ENCODE peak calls at places on chromosomes 6 and 20, in eight cellular contexts. E is lower leg skin, D is AG04449, J is GM23338, I is GM12865, W is heart right ventricle, O is right cardiac atrium, Q is mesendoderm. Z is an unnamed sample.
A peak's percentile ranks its signal among the peaks of the same experiment; 100 is the strongest.

GRCh38 chr6:7787137-7787575 is 61.3 kb downstream of the BMP6 start:
- DNase-seq in E (no peak), D (peak; percentile 75), J (no peak), I (no peak), W (no peak), O (no peak), Q (no peak), Z (no peak)

GRCh38 chr6:135073217-135073616 is 18.6 kb upstream of the HBS1L start:
- DNase-seq in E (no peak), D (no peak), J (no peak), I (no peak), W (no peak), O (no peak), Q (no peak), Z (peak; percentile 70)

GRCh38 chr6:43941174-43941573 is 171.2 kb downstream of the VEGFA start:
- DNase-seq in E (peak; percentile 64), D (no peak), J (no peak), I (no peak), W (no peak), O (no peak), Q (no peak), Z (no peak)

GRCh38 chr6:105644073-105644489 is 241.2 kb upstream of the PREP start:
- DNase-seq in E (no peak), D (no peak), J (peak; percentile 3), I (no peak), W (no peak), O (no peak), Q (peak; percentile 42), Z (no peak)

GRCh38 chr6:153043719-153044118 is 41.2 kb upstream of the MTRF1L start:
- DNase-seq in E (no peak), D (no peak), J (peak; percentile 10), I (no peak), W (no peak), O (no peak), Q (no peak), Z (peak; percentile 63)

GRCh38 chr6:142118926-142119325 is 13.8 kb upstream of the GJE1 start:
- DNase-seq in E (no peak), D (no peak), J (no peak), I (no peak), W (no peak), O (no peak), Q (no peak), Z (no peak)

GRCh38 chr6:166307981-166308768 is at the start of gene PRR18:
- DNase-seq in E (no peak), D (no peak), J (peak; percentile 60), I (peak; percentile 81), W (no peak), O (peak; percentile 59), Q (peak; percentile 40), Z (no peak)

GRCh38 chr20:18224968-18225568 is 63.3 kb upstream of the ZNF133 start:
- DNase-seq in E (no peak), D (no peak), J (peak; percentile 20), I (no peak), W (peak; percentile 24), O (peak; percentile 64), Q (peak; percentile 54), Z (no peak)

GRCh38 chr6:3913077-3913957 is 64.1 kb downstream of the FAM50B start:
- DNase-seq in E (peak; percentile 86), D (peak; percentile 97), J (no peak), I (no peak), W (no peak), O (peak; percentile 68), Q (peak; percentile 37), Z (peak; percentile 96)

GRCh38 chr6:43937236-43938177 is 167.5 kb downstream of the VEGFA start:
- DNase-seq in E (peak; percentile 70), D (no peak), J (no peak), I (no peak), W (no peak), O (peak; percentile 15), Q (peak; percentile 76), Z (no peak)

GRCh38 chr6:170017603-170018274 is 266.3 kb downstream of the ERMARD start:
- DNase-seq in E (peak; percentile 14), D (no peak), J (no peak), I (no peak), W (no peak), O (no peak), Q (no peak), Z (no peak)

DNA sequence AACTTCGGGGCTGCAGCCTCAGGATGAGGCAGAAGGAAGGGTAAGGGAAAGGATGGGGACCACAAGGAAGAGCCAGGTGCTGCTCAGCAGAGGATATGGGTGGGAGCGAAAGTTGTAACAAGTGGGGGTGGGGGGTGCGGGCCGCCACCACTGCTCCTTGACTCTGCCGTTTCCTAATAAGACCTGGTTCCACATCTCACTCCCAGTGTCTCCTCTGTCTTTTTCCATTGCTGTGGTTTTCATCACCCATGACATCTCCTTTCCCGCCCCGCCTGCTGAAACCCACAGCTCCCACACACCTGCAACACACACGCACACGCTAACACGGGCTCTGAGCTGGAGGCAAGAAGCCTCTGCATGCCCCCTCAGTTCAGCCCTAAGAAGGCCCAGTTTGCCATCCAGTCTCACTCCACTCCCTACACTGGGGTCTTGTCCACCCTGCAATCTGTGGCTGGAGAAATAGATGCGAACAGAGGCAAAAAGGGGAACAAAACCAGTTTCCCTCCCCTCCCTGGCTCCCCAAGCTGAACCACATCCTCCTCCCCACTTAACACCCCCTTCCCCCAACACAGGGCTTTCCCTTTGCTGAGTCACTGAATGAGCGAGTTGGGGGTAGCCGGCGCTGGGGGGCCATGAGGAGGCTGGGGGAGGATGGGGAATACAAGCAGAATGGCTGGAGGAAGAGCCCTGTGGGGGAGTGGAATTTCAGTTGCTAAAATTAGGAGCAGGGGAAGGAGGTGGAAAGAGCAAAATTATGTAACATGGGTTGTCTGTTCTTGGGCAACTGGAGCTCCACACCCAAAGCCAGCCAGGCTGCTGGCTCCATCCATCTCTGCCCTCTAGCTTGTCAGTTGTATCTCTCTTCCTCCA is 11.5 kb downstream of the NFKBIL1 start:
- DNase-seq in E (no peak), D (no peak), J (no peak), I (peak; percentile 91), W (no peak), O (peak; percentile 64), Q (no peak), Z (no peak)
- H3K4me3 ChIP-seq in E (no peak overlapping the region), D (no peak overlapping the region), J (no peak overlapping the region), I (peak overlapping the region; percentile 58), W (no peak overlapping the region), O (no peak overlapping the region), Q (no peak overlapping the region), Z (no peak overlapping the region)

GRCh38 chr6:20459682-20460081 is 58.0 kb downstream of the E2F3 start:
- DNase-seq in E (no peak), D (no peak), J (no peak), I (no peak), W (no peak), O (no peak), Q (no peak), Z (no peak)
- H3K4me3 ChIP-seq in E (no peak overlapping the region), D (no peak overlapping the region), J (no peak overlapping the region), I (no peak overlapping the region), W (no peak overlapping the region), O (no peak overlapping the region), Q (no peak overlapping the region), Z (no peak overlapping the region)

GRCh38 chr6:52499681-52500239 is 77.1 kb downstream of the TRAM2 start:
- DNase-seq in E (no peak), D (no peak), J (no peak), I (no peak), W (peak; percentile 50), O (peak; percentile 73), Q (no peak), Z (no peak)
- H3K4me3 ChIP-seq in E (no peak overlapping the region), D (no peak overlapping the region), J (no peak overlapping the region), I (no peak overlapping the region), W (no peak overlapping the region), O (no peak overlapping the region), Q (no peak overlapping the region), Z (no peak overlapping the region)

GRCh38 chr20:44586289-44586911 is 4.0 kb downstream of the PKIG start:
- DNase-seq in E (no peak), D (no peak), J (no peak), I (peak; percentile 93), W (no peak), O (no peak), Q (no peak), Z (no peak)

GRCh38 chr20:44583179-44583578 is 800 bp downstream of the PKIG start:
- DNase-seq in E (no peak), D (no peak), J (no peak), I (no peak), W (no peak), O (no peak), Q (no peak), Z (no peak)

GRCh38 chr20:44584103-44584690 is 1.8 kb downstream of the PKIG start:
- DNase-seq in E (no peak), D (no peak), J (no peak), I (no peak), W (no peak), O (no peak), Q (no peak), Z (no peak)

GRCh38 chr20:44586986-44587980 is 4.9 kb downstream of the PKIG start:
- DNase-seq in E (no peak), D (no peak), J (no peak), I (no peak), W (no peak), O (no peak), Q (no peak), Z (no peak)

GRCh38 chr20:44585042-44585968 is 2.9 kb downstream of the PKIG start:
- DNase-seq in E (no peak), D (no peak), J (peak; percentile 36), I (peak; percentile 73), W (no peak), O (no peak), Q (no peak), Z (no peak)
- H3K4me3 ChIP-seq in E (no peak overlapping the region), D (no peak overlapping the region), J (peak overlapping the region; percentile 29), I (peak overlapping the region; percentile 14), W (peak overlapping the region; percentile 56), O (peak overlapping the region; percentile 86), Q (no peak overlapping the region), Z (no peak overlapping the region)